ENCODE peak calls at places on chromosomes 6 and 20, in four cellular contexts. O, K, Z and V are unnamed samples.
A peak's percentile ranks its signal among the peaks of the same experiment; 100 is the strongest.

GRCh38 chr20:52001999-52002666 is 189.4 kb downstream of the ZFP64 start:
- DNase-seq in O (no peak), K (no peak), Z (peak; percentile 92), V (no peak)

GRCh38 chr20:62500237-62500864 is 24.6 kb upstream of the GATA5 start:
- DNase-seq in Z (peak; percentile 56), K (no peak), O (no peak), V (no peak)

GRCh38 chr20:64254156-64254555 is 1.4 kb upstream of the PCMTD2 start:
- DNase-seq in Z (no peak), O (no peak), K (no peak), V (no peak)

GRCh38 chr20:57080796-57081195 is 185.6 kb downstream of the BMP7 start:
- DNase-seq in K (no peak), O (no peak), Z (no peak), V (no peak)

GRCh38 chr20:50141811-50142561 is 11.5 kb downstream of the PEDS1 start:
- DNase-seq in Z (no peak), O (no peak), K (no peak), V (no peak)

GRCh38 chr6:35511183-35511941 is 1.3 kb downstream of the TULP1 start:
- DNase-seq in K (no peak), O (no peak), Z (no peak), V (no peak)

GRCh38 chr20:61399433-61399832 is 147.4 kb downstream of the CDH4 start:
- DNase-seq in Z (no peak), K (no peak), O (no peak), V (no peak)

GRCh38 chr6:36852481-36853147 is 13.4 kb upstream of the CPNE5 start:
- DNase-seq in O (no peak), K (no peak), Z (peak; percentile 78), V (no peak)

GRCh38 chr6:13011612-13012146 is 295.1 kb downstream of the PHACTR1 start:
- DNase-seq in K (no peak), Z (peak; percentile 6), O (no peak), V (no peak)

GRCh38 chr6:41789390-41789724 is 1.9 kb downstream of the TOMM6 start:
- DNase-seq in K (no peak), Z (no peak), O (no peak), V (no peak)

GRCh38 chr20:44477151-44477550 is 1.5 kb downstream of the TTPAL start:
- DNase-seq in K (no peak), Z (no peak), O (no peak), V (no peak)

GRCh38 chr6:140744648-140745320 is 1370.3 kb upstream of the CITED2 start:
- DNase-seq in K (no peak), Z (no peak), O (no peak), V (no peak)
- TF ChIP-seq SUZ12 in K (no peak), Z (no peak), O (no peak), V (no peak)

DNA sequence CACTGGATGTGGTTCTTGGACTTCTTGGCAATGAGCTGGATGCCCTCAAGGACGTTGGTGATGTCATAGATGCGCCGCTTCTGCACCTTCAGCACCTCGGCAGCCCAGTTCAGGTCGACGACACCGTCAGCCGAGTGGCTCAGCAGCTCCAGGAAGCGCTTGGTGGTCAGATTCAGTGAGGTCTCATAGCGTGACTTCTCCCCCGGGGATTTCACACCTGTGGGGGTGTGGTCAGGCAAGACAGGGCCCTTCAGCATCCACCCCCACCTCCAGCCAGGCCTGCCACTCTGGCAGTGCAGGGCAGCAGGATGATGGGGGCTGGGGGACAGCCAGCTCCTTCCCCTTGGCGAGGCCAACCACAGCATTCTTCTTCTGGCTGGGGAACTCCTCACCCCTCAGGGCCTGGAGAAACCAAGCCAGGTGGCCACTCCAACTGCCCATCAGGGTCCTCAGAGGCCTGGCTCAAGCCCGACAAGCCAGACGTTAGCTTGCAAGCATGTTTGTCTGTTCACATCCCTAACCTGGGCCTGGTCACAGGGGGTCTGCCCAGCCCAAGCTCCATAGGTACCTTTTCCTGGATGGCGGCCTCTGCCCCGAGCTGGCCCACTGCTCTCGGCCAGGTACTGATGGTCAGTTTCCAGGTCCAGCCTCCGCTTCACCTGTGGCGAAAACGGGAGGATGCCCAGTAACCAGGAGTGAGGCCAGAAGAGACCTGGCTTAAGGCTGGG is 5.7 kb upstream of the NECAB3 start:
- DNase-seq in O (no peak), Z (no peak), K (peak; percentile 47), V (no peak)
- TF ChIP-seq YY1 in O (no peak), Z (no peak), K (no peak), V (no peak)

GRCh38 chr20:38001173-38001875 is 31.9 kb downstream of the TTI1 start:
- DNase-seq in O (no peak), K (no peak), Z (no peak), V (no peak)
- TF ChIP-seq SUZ12 in O (no peak), K (no peak), Z (no peak), V (no peak)

GRCh38 chr6:116159782-116160524 is 34.0 kb upstream of the COL10A1 start:
- DNase-seq in K (no peak), Z (no peak), O (no peak), V (no peak)
- TF ChIP-seq YY1 in K (no peak), Z (no peak), O (no peak), V (no peak)

DNA sequence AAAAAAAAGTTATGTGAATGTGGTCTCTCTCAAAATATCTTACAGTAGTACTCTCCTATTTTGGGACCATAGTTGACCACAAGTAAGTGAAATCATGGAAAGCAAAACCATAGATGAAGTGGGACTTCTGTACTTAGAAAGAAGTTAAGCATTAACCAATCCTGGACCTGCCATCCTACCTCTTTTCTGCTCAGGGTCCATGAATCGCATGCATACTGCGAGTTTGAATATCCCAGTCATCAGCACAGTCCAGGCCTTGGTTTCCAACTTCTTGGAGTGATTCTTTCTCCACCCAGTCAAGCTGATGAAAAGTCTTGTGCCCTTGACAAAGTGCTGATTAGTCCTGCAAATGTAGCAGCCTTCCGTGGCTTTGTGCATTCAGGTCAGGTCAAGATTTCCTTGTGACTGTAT is 46.0 kb downstream of the RNF217 start:
- DNase-seq in Z (no peak), O (no peak), K (no peak), V (no peak)
- TF ChIP-seq SUZ12 in Z (no peak), O (no peak), K (no peak), V (no peak)

GRCh38 chr6:161436106-161436876 is 162.4 kb upstream of the AGPAT4 start:
- DNase-seq in Z (no peak), K (no peak), O (no peak), V (no peak)

GRCh38 chr6:161434331-161434730 is 160.5 kb upstream of the AGPAT4 start:
- DNase-seq in Z (no peak), K (no peak), O (no peak), V (no peak)

GRCh38 chr6:161435426-161436065 is 161.7 kb upstream of the AGPAT4 start:
- DNase-seq in Z (no peak), K (no peak), O (no peak), V (no peak)

GRCh38 chr6:161432546-161432945 is 158.7 kb upstream of the AGPAT4 start:
- DNase-seq in K (no peak), O (no peak), Z (no peak), V (no peak)

DNA sequence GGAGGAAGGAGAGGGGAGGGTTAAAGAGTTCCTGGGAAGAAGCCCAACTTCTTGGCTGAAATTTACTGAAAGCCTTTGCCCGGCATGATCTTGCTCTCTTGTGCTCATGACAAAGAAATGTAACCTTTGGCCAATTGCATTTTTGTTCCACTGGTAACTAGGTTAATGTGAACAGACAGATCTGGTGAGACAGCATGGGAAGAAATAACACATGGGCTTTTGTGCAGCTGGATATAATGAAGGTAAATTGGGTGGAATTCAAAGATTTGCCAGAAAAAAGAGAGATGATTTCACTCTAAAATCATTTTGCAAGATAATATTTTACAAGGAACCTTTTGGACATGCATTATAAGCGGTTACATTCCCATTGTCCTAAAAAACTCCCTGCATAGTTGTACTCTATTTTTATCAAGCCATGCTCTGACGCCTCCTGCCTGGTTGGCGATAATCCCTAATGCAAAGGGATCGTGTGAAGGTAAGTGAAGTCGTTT is 161.1 kb upstream of the AGPAT4 start:
- DNase-seq in Z (no peak), O (no peak), K (no peak), V (no peak)
- TF ChIP-seq YY1 in Z (no peak), O (no peak), K (no peak), V (no peak)

DNA sequence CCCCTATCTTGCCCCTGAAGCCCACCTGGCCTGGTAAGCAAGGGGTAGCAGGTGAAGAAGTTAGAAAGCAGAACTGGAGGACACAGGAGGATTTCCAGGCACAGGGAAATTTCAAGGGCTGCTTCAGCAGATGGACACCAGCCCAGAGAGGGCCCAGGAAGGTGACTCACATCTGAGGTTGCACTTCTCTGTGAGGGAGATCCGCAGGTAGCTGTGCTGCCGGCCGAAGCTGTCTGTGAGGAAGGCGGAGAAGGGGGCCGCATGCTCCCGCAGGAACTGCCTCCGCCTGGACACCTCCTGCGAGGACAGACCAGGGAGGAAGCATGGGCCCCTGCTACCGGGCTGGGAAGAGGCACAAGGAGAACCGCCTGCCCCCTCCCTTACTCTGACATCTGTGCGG is 7.1 kb downstream of the MOCS1 start:
- DNase-seq in K (no peak), Z (no peak), O (no peak), V (no peak)
- TF ChIP-seq SUZ12 in K (no peak), Z (no peak), O (no peak), V (no peak)